ENCODE peak calls at places on chromosome 12, in five cellular contexts. F, Z, Q, G and O are unnamed samples. For H3K4me1, the result is how much of the 10 kb centered on the place peaks cover.

GRCh38 chr12:52539024-52539820 is 13.7 kb downstream of the KRT71 start:
- DNase-seq in F (no peak), Z (no peak), Q (no peak), G (no peak), O (peak)

GRCh38 chr12:92926549-92926948 is 2.5 kb downstream of the EEA1 start:
- DNase-seq in F (peak), Z (no peak), Q (no peak), G (no peak), O (peak)

GRCh38 chr12:51246254-51246853 is 7.7 kb downstream of the DAZAP2 start:
- DNase-seq in F (no peak), Z (no peak), Q (no peak), G (no peak), O (peak)

GRCh38 chr12:68792952-68793351 is 15.0 kb upstream of the MDM2 start:
- DNase-seq in F (peak), Z (peak), Q (peak), G (no peak), O (peak)

GRCh38 chr12:15001733-15002471 is 29.1 kb downstream of the PDE6H start:
- DNase-seq in F (peak), Z (peak), Q (peak), G (no peak), O (peak)

GRCh38 chr12:22350817-22351371 is 16.4 kb upstream of the ST8SIA1 start:
- DNase-seq in F (no peak), Z (no peak), Q (no peak), G (no peak), O (no peak)

GRCh38 chr12:98935847-98936246 is 290.8 kb downstream of the APAF1 start:
- DNase-seq in F (no peak), Z (no peak), Q (no peak), G (no peak), O (no peak)

GRCh38 chr12:100265732-100266131 is 1.1 kb downstream of the DEPDC4 start:
- DNase-seq in F (no peak), Z (no peak), Q (no peak), G (no peak), O (no peak)

GRCh38 chr12:78530065-78530765 is 334.4 kb upstream of the SYT1 start:
- DNase-seq in F (peak), Z (no peak), Q (peak), G (no peak), O (no peak)

GRCh38 chr12:91685917-91686316 is 459.7 kb downstream of the BTG1 start:
- DNase-seq in F (no peak), Z (no peak), Q (no peak), G (no peak), O (peak)

GRCh38 chr12:57063991-57064725 is 14.2 kb upstream of the MYO1A start:
- DNase-seq in F (no peak), Z (no peak), Q (no peak), G (no peak), O (no peak)

DNA sequence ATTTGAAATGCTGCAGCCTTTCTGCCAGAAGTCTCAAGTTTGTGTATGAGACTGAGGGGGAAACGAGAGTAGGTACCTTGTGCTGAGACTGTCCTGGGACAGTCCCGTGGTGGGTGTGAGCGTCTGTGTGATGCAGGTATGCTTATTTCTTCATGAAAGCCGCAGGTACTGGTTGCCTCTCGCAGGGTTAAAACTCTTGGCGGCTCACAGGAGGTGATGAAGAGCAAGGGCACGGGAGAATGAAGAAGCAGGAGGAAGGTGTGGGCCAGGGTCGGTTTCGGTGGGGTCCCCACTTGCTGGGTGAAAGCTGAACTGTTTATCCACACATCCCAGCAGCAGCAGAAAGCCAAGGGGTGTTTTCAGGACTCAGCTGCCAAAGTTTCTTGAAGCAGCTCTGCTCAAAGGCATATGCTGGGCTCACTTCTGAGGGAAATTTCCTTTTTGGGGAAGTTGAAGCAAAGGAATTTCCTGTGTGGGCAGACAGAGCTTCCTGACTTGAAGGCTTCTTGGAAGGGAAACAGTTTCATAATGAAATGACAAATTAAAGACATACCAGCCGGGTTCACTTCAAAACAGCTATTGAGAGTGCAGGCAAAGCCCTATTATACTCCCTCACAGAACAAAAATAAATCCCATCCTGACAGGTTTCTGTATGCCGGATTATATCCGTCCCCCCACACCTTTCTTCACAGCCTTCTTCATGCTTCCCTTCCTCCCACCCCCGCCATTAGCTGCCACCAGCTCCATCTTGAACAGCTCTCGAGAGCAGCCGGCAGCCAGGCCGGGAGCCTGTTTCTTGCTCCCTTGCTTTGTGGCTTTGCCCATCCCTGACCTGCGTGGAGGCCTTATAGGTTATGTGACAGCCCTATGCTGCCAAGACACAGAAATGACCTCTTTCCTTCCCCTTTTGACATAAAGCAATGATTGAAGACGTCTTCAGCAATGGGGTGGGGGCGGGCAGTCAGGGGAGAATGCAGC is 116.6 kb downstream of the ETV6 start:
- DNase-seq in F (no peak), Z (no peak), Q (no peak), G (no peak), O (peak)
- H3K4me1 ChIP-seq in F (under half), Z (under half), Q (under half), G (under half), O (under half)

GRCh38 chr12:47591387-47591786 is 114.4 kb downstream of the RPAP3 start:
- DNase-seq in F (no peak), Z (no peak), Q (no peak), G (no peak), O (no peak)
- H3K27ac ChIP-seq in F (no peak), Z (no peak), Q (no peak), G (no peak), O (no peak)

GRCh38 chr12:69934011-69934410 is 109.0 kb downstream of the MYRFL start:
- DNase-seq in F (no peak), Z (no peak), Q (no peak), G (no peak), O (no peak)
- H3K4me2 ChIP-seq in F (no peak), Z (no peak), Q (no peak), G (no peak), O (no peak)

DNA sequence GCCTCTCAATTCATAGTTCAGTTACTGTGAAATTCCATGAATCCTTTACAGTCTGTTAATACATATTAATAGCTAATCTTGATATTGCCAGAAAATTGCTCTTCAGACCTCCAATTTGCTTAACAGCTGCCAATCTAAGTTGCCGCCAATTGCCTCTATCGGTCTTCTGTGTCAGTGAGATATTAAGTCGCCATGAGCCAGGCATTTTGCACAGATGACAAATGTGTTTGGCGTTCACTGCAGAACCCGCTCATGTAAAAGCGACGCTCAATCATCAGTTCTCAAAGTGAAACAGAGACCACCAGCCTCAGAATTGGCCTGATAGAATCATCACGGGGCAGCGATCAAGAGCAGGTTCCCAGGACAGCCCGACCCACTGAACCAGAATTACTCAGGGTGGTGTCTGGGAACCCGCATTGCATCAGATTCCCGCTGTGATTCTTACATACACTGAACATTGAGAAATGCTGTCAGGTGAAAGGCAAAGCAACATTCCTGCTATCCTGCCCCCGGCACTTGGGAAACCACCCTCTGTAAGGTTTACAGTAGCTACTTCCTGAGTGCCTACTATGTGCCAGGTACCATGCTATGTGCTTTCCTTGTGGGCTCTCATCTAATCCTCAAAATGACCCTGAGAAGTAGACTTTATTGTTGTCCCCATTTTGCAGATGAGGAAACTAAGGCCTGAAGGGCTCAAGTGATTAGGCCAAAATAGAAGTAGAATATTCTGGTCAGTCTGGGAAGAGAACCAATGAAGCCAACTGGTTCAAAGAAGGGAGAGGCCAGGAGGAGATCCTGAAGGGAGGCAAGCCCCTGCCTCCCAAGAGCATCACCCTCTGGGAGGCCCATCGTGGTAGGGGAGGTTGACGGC is 216.4 kb downstream of the SLC41A2 start:
- DNase-seq in F (no peak), Z (no peak), Q (no peak), G (no peak), O (no peak)
- H3K4me1 ChIP-seq in F (under half), Z (under half), Q (under half), G (under half), O (under half)